ENCODE peak calls at places on chromosomes 13 and 19, in nine cellular contexts. H is pancreas; I is cerebellar nuclear complex; R is colonic mucosa; S is neural crest cell; L is activated T-cell treated with anti-CD3 and anti-CD28 coated beads, Interleukin-2, amount 50 U/mL, for 72 hours; Q is Kasumi-1; T is T-helper 9 cell; C is stimulated activated CD4-positive, alpha-beta T cell treated with anti-CD3 and anti-CD28 coated beads, TNF-alpha, amount 100 ng/mL, for 1 hour. O is an unnamed sample.

GRCh38 chr13:40388617-40389016 is 277.8 kb downstream of the FOXO1 start:
- DNase-seq in H (no peak), I (no peak), R (peak), S (no peak), L (peak), Q (peak), T (peak), C (peak), O (no peak)

GRCh38 chr19:41995959-41996797 is 2.1 kb upstream of the ATP1A3 start:
- DNase-seq in H (no peak), I (peak), R (no peak), S (peak), L (no peak), Q (no peak), T (no peak), C (no peak), O (no peak)

GRCh38 chr19:7902796-7903243 is 857 bp upstream of the MAP2K7 start:
- DNase-seq in H (no peak), I (no peak), R (peak), S (no peak), L (no peak), Q (no peak), T (no peak), C (no peak), O (no peak)

GRCh38 chr13:35014606-35015005 is 72.5 kb downstream of the NBEA start:
- DNase-seq in H (no peak), I (no peak), R (no peak), S (no peak), L (no peak), Q (no peak), T (no peak), C (no peak), O (no peak)

GRCh38 chr19:35377656-35378055 is 6.8 kb downstream of the GPR42 start:
- DNase-seq in H (no peak), I (no peak), R (no peak), S (no peak), L (no peak), Q (no peak), T (no peak), C (no peak), O (no peak)

GRCh38 chr19:13102666-13103584 is at the start of gene LYL1:
- DNase-seq in H (peak), I (no peak), R (peak), S (no peak), L (no peak), Q (peak), T (no peak), C (no peak), O (no peak)

GRCh38 chr19:17076539-17076919 is 952 bp downstream of the MYO9B start:
- DNase-seq in H (no peak), I (no peak), R (no peak), S (peak), L (peak), Q (peak), T (peak), C (no peak), O (no peak)

GRCh38 chr13:102978168-102978567 is 88.0 kb downstream of the SLC10A2 start:
- DNase-seq in H (no peak), I (no peak), R (no peak), S (no peak), L (no peak), Q (no peak), T (no peak), C (no peak), O (no peak)

GRCh38 chr13:73274147-73274546 is 215.3 kb downstream of the KLF5 start:
- DNase-seq in H (no peak), I (no peak), R (no peak), S (no peak), L (no peak), Q (no peak), T (no peak), C (no peak), O (no peak)

GRCh38 chr13:81473366-81473899 is 1132.5 kb upstream of the SPRY2 start:
- DNase-seq in H (no peak), I (no peak), R (no peak), S (no peak), L (no peak), Q (no peak), T (no peak), C (no peak), O (no peak)

GRCh38 chr13:43196171-43196611 is 172.8 kb downstream of the DNAJC15 start:
- DNase-seq in H (no peak), I (peak), R (no peak), S (no peak), L (no peak), Q (no peak), T (no peak), C (no peak), O (no peak)

GRCh38 chr13:72808917-72809500 is 27.1 kb downstream of the PIBF1 start:
- DNase-seq in H (no peak), I (no peak), R (no peak), S (no peak), L (no peak), Q (peak), T (no peak), C (no peak), O (peak)

GRCh38 chr13:113815151-113816058 is 48.5 kb downstream of the GAS6 start:
- DNase-seq in H (no peak), I (no peak), R (no peak), S (no peak), L (peak), Q (peak), T (no peak), C (no peak), O (no peak)

GRCh38 chr13:79492313-79492798 is 11.4 kb downstream of the NDFIP2 start:
- DNase-seq in H (no peak), I (no peak), R (no peak), S (no peak), L (peak), Q (no peak), T (no peak), C (no peak), O (no peak)

GRCh38 chr19:7442423-7442822 is 46.4 kb downstream of the PEX11G start:
- DNase-seq in H (no peak), I (no peak), R (no peak), S (no peak), L (no peak), Q (no peak), T (no peak), C (no peak), O (no peak)